ENCODE peak calls at places on chromosomes 2 and 18, in six cellular contexts. Q, B, W, T, I and S are unnamed samples.

GRCh38 chr2:182245963-182246362 is 180.9 kb downstream of the PDE1A start:
- DNase-seq in I (no peak), B (no peak), T (no peak), Q (no peak), W (no peak), S (no peak)

GRCh38 chr18:48670751-48671560 is 132.1 kb downstream of the CTIF start:
- DNase-seq in Q (no peak), B (no peak), T (no peak), I (no peak), W (no peak), S (no peak)

GRCh38 chr18:10094154-10094553 is 180.3 kb downstream of the VAPA start:
- DNase-seq in T (no peak), I (no peak), B (no peak), Q (peak; percentile 55), W (peak; percentile 34), S (no peak)

GRCh38 chr18:2948038-2948437 is 64.9 kb downstream of the LPIN2 start:
- DNase-seq in B (peak; percentile 15), T (no peak), Q (no peak), W (peak; percentile 66), I (peak; percentile 16), S (no peak)

GRCh38 chr18:62954341-62954740 is 239.0 kb downstream of the PHLPP1 start:
- DNase-seq in T (no peak), I (no peak), B (no peak), W (peak; percentile 66), Q (no peak), S (no peak)

GRCh38 chr18:47323158-47323557 is 71.7 kb upstream of the SKOR2 start:
- DNase-seq in B (no peak), I (peak; percentile 29), Q (no peak), W (peak; percentile 6), T (no peak), S (no peak)

GRCh38 chr2:58106896-58107295 is 60.3 kb downstream of the VRK2 start:
- DNase-seq in T (no peak), W (no peak), B (no peak), I (no peak), Q (no peak), S (no peak)

GRCh38 chr2:181991171-181991885 is 5.7 kb downstream of the PPP1R1C start:
- DNase-seq in W (no peak), B (no peak), Q (no peak), T (no peak), I (no peak), S (no peak)

GRCh38 chr2:129345540-129345939 is 633.9 kb upstream of the RAB6C start:
- DNase-seq in I (no peak), Q (no peak), T (no peak), B (no peak), W (no peak), S (no peak)

GRCh38 chr2:46857871-46858696 is 57.5 kb downstream of the MCFD2 start:
- DNase-seq in Q (peak; percentile 62), W (peak; percentile 84), I (peak; percentile 100), B (no peak), T (no peak), S (no peak)

GRCh38 chr2:171307560-171307959 is 126.2 kb downstream of the METTL8 start:
- DNase-seq in W (no peak), Q (no peak), B (no peak), I (no peak), T (no peak), S (no peak)

GRCh38 chr2:77228379-77228778 is 293.8 kb downstream of the LRRTM4 start:
- DNase-seq in T (no peak), I (no peak), Q (no peak), W (peak; percentile 22), B (no peak), S (no peak)

GRCh38 chr2:209113030-209113429 is 310.8 kb upstream of the MAP2 start:
- DNase-seq in T (no peak), Q (no peak), W (no peak), B (no peak), I (no peak), S (no peak)

GRCh38 chr2:219645631-219646527 is 18.4 kb downstream of the SLC4A3 start:
- DNase-seq in B (no peak), Q (no peak), W (peak; percentile 80), I (peak; percentile 45), T (no peak), S (no peak)

DNA sequence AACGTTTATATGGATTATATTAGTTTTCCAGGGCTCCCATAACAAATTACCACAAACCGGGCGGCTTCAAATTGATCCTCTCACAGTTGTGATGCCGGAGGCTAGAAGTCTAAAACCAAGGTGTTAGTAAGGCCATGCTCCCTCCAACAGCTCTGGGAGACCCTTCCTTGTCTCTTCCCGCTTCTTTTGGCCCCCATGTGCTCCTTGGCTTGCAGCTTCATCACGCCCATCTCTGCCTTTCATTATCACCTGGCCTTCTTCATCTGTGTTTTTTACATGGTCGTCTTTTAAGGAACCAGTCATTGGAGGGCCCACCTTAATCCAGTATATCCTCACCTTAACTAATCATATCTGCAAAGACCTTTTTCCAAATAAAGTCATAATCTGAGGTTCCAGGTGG is 13.9 kb downstream of the MAPRE2 start:
- DNase-seq in Q (no peak), I (no peak), T (no peak), W (no peak), B (no peak), S (no peak)
- TF ChIP-seq CTCF in Q (no peak), I (no peak), T (no peak), W (no peak), B (no peak), S (no peak)

GRCh38 chr2:26692814-26693286 is 328 bp downstream of the KCNK3 start:
- DNase-seq in Q (no peak), T (no peak), I (no peak), B (no peak), W (peak; percentile 15), S (peak; percentile 44)
- H3K4me3 ChIP-seq in Q (no peak overlapping the region), T (peak overlapping the region; percentile 20), I (peak overlapping the region; percentile 34), B (peak overlapping the region; percentile 36), W (no peak overlapping the region), S (peak overlapping the region; percentile 64)

GRCh38 chr2:216001612-216002215 is 11.6 kb downstream of the MREG start:
- DNase-seq in Q (no peak), W (no peak), T (no peak), B (no peak), I (no peak), S (no peak)

GRCh38 chr2:216002274-216002673 is 11.1 kb downstream of the MREG start:
- DNase-seq in I (no peak), T (no peak), Q (no peak), W (no peak), B (no peak), S (no peak)

GRCh38 chr2:216001201-216001600 is 12.2 kb downstream of the MREG start:
- DNase-seq in Q (no peak), W (no peak), T (no peak), I (no peak), B (no peak), S (no peak)

GRCh38 chr2:215997219-215997618 is 16.1 kb downstream of the MREG start:
- DNase-seq in I (no peak), B (no peak), T (no peak), Q (no peak), W (no peak), S (no peak)

DNA sequence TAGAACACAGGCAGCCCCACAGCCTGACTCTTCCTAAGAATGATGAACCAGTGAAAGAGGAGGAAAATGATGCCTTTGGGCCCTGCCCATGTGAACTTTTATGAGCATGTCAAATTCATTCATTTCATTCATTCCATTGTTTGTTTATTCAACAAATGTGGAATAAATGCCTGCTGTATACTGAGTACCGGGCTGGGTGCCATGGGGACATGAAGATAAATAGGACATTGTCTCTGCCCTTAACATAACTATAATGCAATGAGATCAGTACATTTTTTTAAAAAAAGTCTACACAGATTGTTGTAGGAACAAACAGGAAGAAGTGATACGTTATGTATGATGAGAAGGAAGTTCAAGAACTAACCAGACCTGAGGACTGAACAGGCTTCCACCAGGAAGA is 14.7 kb downstream of the MREG start:
- DNase-seq in T (no peak), I (no peak), Q (no peak), W (no peak), B (no peak), S (peak; percentile 25)
- TF ChIP-seq CTCF in T (no peak), I (no peak), Q (no peak), W (no peak), B (no peak), S (no peak)

DNA sequence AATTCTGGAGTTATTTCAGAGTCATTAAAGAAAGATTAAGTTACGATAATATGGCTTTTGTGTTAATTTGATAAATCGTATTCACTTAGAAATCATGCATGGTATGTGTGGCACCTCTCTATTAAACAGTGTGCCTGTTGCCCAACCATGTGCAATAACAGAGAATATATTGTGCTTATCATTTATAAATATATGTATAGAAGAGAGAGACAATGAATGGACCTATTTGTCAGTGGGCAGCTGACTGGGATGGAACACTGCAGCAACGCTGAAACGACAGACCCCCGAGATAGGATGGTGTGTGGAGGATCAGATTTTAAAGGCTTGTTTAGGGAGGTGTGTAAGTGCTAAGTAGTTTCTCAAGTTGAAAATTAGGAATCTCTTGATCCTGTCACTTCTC is 173.0 kb downstream of the FMNL2 start:
- DNase-seq in I (no peak), T (no peak), B (no peak), W (no peak), Q (no peak), S (no peak)
- H3K4me3 ChIP-seq in I (no peak overlapping the region), T (no peak overlapping the region), B (no peak overlapping the region), W (no peak overlapping the region), Q (no peak overlapping the region), S (no peak overlapping the region)

DNA sequence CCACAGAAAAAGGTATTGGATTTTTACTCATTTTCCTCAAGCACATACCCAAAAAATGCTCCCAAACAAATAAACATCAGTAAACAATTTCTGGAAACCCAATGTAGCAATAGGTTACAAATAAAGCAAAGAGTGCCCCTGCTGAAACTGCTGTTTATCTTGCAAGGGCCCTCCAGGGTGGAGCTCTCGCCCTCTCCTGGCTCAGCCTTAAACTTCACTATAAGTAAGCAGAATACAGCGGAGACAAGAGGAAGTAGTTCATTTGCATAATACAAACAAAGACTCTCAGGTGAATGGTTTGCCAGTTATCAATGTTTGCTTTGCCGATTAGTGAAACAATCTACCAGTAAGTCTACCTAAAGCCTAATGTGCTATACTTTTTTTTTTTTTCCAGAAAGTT is 437.6 kb downstream of the DLGAP1 start:
- DNase-seq in B (peak; percentile 8), I (no peak), T (no peak), W (no peak), Q (no peak), S (no peak)
- TF ChIP-seq CTCF in B (peak; percentile 27), I (no peak), T (no peak), W (peak; percentile 29), Q (peak; percentile 23), S (no peak)

DNA sequence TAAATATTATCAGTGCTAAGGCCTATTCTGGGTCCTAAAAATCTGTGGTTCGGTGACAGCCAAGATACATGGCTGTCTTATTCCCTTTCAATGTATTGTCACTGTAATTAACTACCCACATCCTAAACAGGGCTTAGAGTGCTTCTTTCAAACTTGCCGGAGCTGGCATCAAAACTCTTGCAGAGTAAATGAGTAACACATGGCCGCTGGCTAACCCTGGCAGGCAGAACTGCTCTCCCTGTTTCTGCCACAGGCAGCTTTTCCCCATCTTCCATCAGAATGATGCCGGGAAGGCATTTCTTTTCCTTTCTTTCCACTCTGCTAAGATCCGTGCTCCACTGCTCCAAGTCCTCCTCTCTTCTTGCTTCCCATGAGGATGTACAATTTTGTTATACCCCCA is 54.8 kb upstream of the PTPRM start:
- DNase-seq in I (no peak), Q (no peak), T (no peak), W (no peak), B (no peak), S (no peak)
- H3K4me3 ChIP-seq in I (no peak overlapping the region), Q (no peak overlapping the region), T (no peak overlapping the region), W (no peak overlapping the region), B (no peak overlapping the region), S (no peak overlapping the region)

GRCh38 chr2:75994759-75995158 is 284.0 kb upstream of the GCFC2 start:
- DNase-seq in W (no peak), I (no peak), B (no peak), T (no peak), Q (no peak), S (no peak)
- TF ChIP-seq CTCF in W (no peak), I (no peak), B (no peak), T (no peak), Q (no peak), S (no peak)

GRCh38 chr2:27075219-27075871 is 3.1 kb upstream of the EMILIN1 start:
- DNase-seq in Q (no peak), B (no peak), T (peak; percentile 71), I (no peak), W (no peak), S (no peak)
- H3K4me3 ChIP-seq in Q (no peak overlapping the region), B (no peak overlapping the region), T (no peak overlapping the region), I (no peak overlapping the region), W (no peak overlapping the region), S (no peak overlapping the region)